ENCODE peak calls at places on chromosomes 2 and 18, in nine cellular contexts. V, X, R, J, F, U, Q, W and Y are unnamed samples.

GRCh38 chr2:20370191-20370590 is 19.5 kb upstream of the PUM2 start:
- DNase-seq in W (no peak), F (no peak), R (no peak), V (peak; percentile 62), U (no peak), X (peak; percentile 32), J (no peak), Q (no peak), Y (no peak)

GRCh38 chr2:64910972-64911433 is 78.2 kb upstream of the SLC1A4 start:
- DNase-seq in U (no peak), F (no peak), J (no peak), R (no peak), Q (no peak), X (no peak), W (peak; percentile 25), V (no peak), Y (no peak)

GRCh38 chr2:3078684-3079083 is 298.9 kb downstream of the EIPR1 start:
- DNase-seq in V (no peak), W (peak; percentile 35), Q (no peak), R (peak; percentile 42), F (no peak), X (no peak), J (no peak), U (no peak), Y (no peak)

GRCh38 chr2:113979172-113980128 is 89.6 kb downstream of the ACTR3 start:
- DNase-seq in F (no peak), J (no peak), U (peak; percentile 86), W (no peak), V (no peak), X (no peak), R (peak; percentile 46), Q (no peak), Y (no peak)

GRCh38 chr18:10230072-10230471 is 224.4 kb upstream of the APCDD1 start:
- DNase-seq in W (peak; percentile 40), Q (no peak), V (no peak), U (no peak), F (no peak), X (no peak), R (peak; percentile 40), J (no peak), Y (no peak)

GRCh38 chr18:59140287-59140885 is 702 bp downstream of the SEC11C start:
- DNase-seq in Q (peak; percentile 28), F (no peak), W (peak; percentile 17), U (no peak), X (no peak), V (peak; percentile 64), J (no peak), R (peak; percentile 5), Y (peak; percentile 33)

GRCh38 chr2:208072250-208072892 is 47.0 kb upstream of the PLEKHM3 start:
- DNase-seq in X (peak; percentile 46), W (peak; percentile 81), Q (peak; percentile 64), J (peak; percentile 36), U (no peak), R (peak; percentile 69), V (peak; percentile 78), F (no peak), Y (peak; percentile 69)

GRCh38 chr2:647691-648231 is 29.4 kb downstream of the TMEM18 start:
- DNase-seq in F (no peak), X (no peak), J (no peak), Q (peak; percentile 18), W (no peak), U (peak; percentile 64), R (no peak), V (peak; percentile 41), Y (no peak)

GRCh38 chr2:120239488-120240287 is 13.0 kb upstream of the RALB start:
- DNase-seq in V (no peak), Q (no peak), X (peak; percentile 25), U (no peak), F (no peak), J (no peak), W (no peak), R (peak; percentile 45), Y (peak; percentile 36)

GRCh38 chr2:68737717-68738116 is 3.1 kb downstream of the ARHGAP25 start:
- DNase-seq in X (no peak), V (no peak), W (no peak), Q (no peak), F (no peak), J (no peak), R (no peak), U (no peak), Y (peak; percentile 49)

GRCh38 chr2:68734176-68734575 is 435 bp upstream of the ARHGAP25 start:
- DNase-seq in U (no peak), Q (no peak), V (no peak), R (no peak), W (no peak), X (no peak), J (no peak), F (no peak), Y (no peak)

GRCh38 chr2:68734688-68735525 is at the start of gene ARHGAP25:
- DNase-seq in X (no peak), U (no peak), J (no peak), Q (no peak), F (no peak), R (no peak), W (no peak), V (no peak), Y (peak; percentile 31)

GRCh38 chr2:68733365-68733764 is 1.2 kb upstream of the ARHGAP25 start:
- DNase-seq in J (no peak), R (no peak), W (no peak), U (no peak), X (no peak), V (no peak), Q (no peak), F (no peak), Y (no peak)

DNA sequence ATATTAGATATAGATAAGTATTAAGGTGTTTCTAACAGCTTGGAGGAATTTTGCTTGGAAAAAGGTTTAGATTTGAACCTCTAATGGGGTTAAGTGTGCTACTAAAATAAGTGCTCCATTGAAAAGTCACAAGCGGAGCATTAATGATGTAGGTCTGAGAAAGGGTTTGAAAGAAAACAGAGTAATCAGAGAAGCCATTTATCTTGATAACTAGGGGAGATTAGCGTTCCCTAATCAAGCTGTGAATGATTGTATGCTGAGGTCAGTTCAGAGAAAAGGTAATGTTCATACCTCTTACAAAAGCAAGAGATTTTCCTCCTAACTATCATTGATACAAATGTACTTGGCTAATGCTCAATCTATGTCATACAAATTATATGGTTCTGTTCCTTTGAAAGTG is 1.5 kb downstream of the ARHGAP25 start:
- DNase-seq in R (no peak), V (no peak), X (no peak), U (no peak), W (no peak), F (no peak), J (no peak), Q (no peak), Y (no peak)
- H3K4me1 ChIP-seq in R (no peaks in the 10 kb centered on the region), V (no peaks in the 10 kb centered on the region), X (no peaks in the 10 kb centered on the region), U (peaks cover 24% of the 10 kb centered on the region), W (peaks cover 13% of the 10 kb centered on the region), F (peaks cover 27% of the 10 kb centered on the region), J (no peaks in the 10 kb centered on the region), Q (peaks cover 54% of the 10 kb centered on the region), Y (peaks cover 17% of the 10 kb centered on the region)

GRCh38 chr2:236633764-236634163 is 64.1 kb downstream of the ACKR3 start:
- DNase-seq in J (no peak), F (peak; percentile 46), Q (no peak), R (no peak), X (no peak), V (peak; percentile 60), W (no peak), U (no peak), Y (no peak)
- TF ChIP-seq POLR2A in J (no peak), F (no peak), Q (no peak), R (no peak), X (no peak), V (no peak), W (no peak), U (no peak), Y (no peak)

GRCh38 chr2:38433607-38433975 is 56.5 kb upstream of the ATL2 start:
- DNase-seq in W (no peak), V (no peak), X (no peak), R (no peak), J (no peak), U (no peak), F (no peak), Q (no peak), Y (no peak)

GRCh38 chr2:38434595-38434994 is 57.5 kb upstream of the ATL2 start:
- DNase-seq in W (no peak), F (no peak), R (no peak), Q (no peak), J (no peak), X (no peak), V (no peak), U (no peak), Y (no peak)

GRCh38 chr2:38435775-38436174 is 58.7 kb upstream of the ATL2 start:
- DNase-seq in R (no peak), J (no peak), W (no peak), Q (no peak), U (no peak), X (no peak), V (no peak), F (no peak), Y (no peak)

GRCh38 chr2:38430603-38431002 is 53.5 kb upstream of the ATL2 start:
- DNase-seq in Q (no peak), U (peak; percentile 30), F (no peak), V (no peak), W (no peak), R (no peak), X (no peak), J (no peak), Y (no peak)

DNA sequence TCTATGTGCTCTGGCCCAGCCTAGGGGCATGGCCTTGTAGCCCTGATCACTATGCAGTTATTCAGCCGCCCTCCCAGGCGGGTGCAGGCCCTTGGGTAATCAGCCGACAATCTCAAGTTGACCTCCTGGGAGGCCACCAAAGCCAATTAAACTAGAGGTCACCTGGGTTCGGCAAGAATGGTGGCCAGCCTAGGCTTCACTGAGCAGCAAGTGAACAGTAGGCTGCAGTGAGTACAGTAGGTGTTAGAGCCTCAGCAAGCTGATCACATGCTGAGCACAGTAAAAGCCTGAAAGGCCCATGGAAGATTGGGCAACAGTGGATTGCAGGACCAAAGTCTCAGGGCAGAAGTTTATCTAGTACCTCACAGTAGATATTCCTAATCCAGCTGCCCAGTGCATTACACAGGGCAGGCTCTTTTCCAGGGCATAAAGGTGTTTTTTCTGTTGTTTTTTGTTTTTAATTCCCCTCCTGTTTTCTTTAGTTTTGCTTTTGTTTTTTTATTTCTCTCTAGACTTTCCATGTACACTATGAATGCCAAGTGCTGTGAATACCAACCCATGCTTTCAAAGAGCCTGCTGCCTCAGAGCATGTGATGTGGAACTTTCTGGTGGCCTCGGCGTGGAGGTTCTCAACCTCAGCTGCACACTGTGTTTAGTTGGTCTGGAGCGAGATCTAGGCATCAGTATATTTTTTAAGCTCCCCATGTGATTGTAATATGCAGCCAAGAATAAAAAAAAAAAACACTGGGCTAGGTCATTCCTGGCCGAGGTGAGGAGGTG is 55.9 kb upstream of the ATL2 start:
- DNase-seq in J (no peak), R (no peak), V (no peak), F (no peak), X (no peak), Q (no peak), U (no peak), W (no peak), Y (no peak)
- TF ChIP-seq EP300 in J (peak; percentile 48), R (peak; percentile 8), V (no peak), F (no peak), X (no peak), Q (no peak), U (no peak), W (no peak), Y (no peak)

DNA sequence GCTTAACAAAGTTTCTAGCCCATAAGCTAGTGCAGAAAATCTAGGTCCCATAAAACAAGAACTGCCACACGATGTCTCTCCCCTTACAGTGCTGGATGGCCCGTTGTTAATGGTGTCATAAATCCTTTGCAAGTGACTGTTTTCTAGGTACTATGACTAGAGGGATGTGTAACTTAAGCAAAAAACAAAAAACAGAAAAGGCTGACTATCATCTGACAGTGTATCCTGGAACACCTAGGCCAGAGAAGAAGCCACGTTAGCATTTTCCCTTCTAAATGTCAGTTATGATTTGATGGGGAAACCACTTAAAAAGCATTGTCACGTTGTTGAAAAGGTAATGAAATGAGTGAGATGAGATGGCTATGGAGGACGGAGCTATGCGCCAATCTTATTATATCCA is 2.4 kb downstream of the CASP8 start:
- DNase-seq in U (no peak), J (no peak), Q (no peak), R (no peak), V (no peak), W (peak; percentile 45), X (no peak), F (no peak), Y (no peak)
- H3K4me1 ChIP-seq in U (peaks cover 36% of the 10 kb centered on the region), J (peaks cover 10% of the 10 kb centered on the region), Q (peaks cover 58% of the 10 kb centered on the region), R (peaks cover 27% of the 10 kb centered on the region), V (no peaks in the 10 kb centered on the region), W (peaks cover 25% of the 10 kb centered on the region), X (peaks cover 7% of the 10 kb centered on the region), F (peaks cover 49% of the 10 kb centered on the region), Y (peaks cover 14% of the 10 kb centered on the region)